ENCODE peak calls at places on chromosomes 7 and 10, in five cellular contexts. One of them, this sample, is unnamed.

GRCh38 chr7:132248841-132249590 is 327.3 kb downstream of the PLXNA4 start:
- DNase-seq in upper lobe of left lung: no peak
- DNase-seq in adrenal gland: no peak
- DNase-seq in stomach: no peak
- DNase-seq in HCT116: no peak
- DNase-seq in this sample: peak

GRCh38 chr10:46553238-46554049 is 3.0 kb downstream of the GPRIN2 start:
- DNase-seq in upper lobe of left lung: peak
- DNase-seq in adrenal gland: peak
- DNase-seq in stomach: no peak
- DNase-seq in HCT116: no peak
- DNase-seq in this sample: peak

GRCh38 chr10:51244739-51245138 is 170.5 kb downstream of the PRKG1 start:
- DNase-seq in upper lobe of left lung: no peak
- DNase-seq in adrenal gland: peak
- DNase-seq in stomach: no peak
- DNase-seq in HCT116: no peak
- DNase-seq in this sample: no peak

GRCh38 chr10:43075612-43076003 is 1.3 kb upstream of the RET start:
- DNase-seq in upper lobe of left lung: peak
- DNase-seq in adrenal gland: no peak
- DNase-seq in stomach: no peak
- DNase-seq in HCT116: peak
- DNase-seq in this sample: no peak

GRCh38 chr7:28654111-28654510 is 241.8 kb downstream of the CREB5 start:
- DNase-seq in upper lobe of left lung: no peak
- DNase-seq in adrenal gland: no peak
- DNase-seq in stomach: no peak
- DNase-seq in HCT116: no peak
- DNase-seq in this sample: no peak

GRCh38 chr7:101589976-101590662 is 39.0 kb downstream of the MYL10 start:
- DNase-seq in upper lobe of left lung: peak
- DNase-seq in adrenal gland: no peak
- DNase-seq in stomach: no peak
- DNase-seq in HCT116: no peak
- DNase-seq in this sample: no peak

GRCh38 chr7:75711634-75712494 is 26.9 kb downstream of the HIP1 start:
- DNase-seq in upper lobe of left lung: no peak
- DNase-seq in adrenal gland: no peak
- DNase-seq in stomach: no peak
- DNase-seq in HCT116: no peak
- DNase-seq in this sample: no peak

GRCh38 chr7:108805808-108806397 is 236.2 kb downstream of the DNAJB9 start:
- DNase-seq in upper lobe of left lung: no peak
- DNase-seq in adrenal gland: no peak
- DNase-seq in stomach: no peak
- DNase-seq in HCT116: peak
- DNase-seq in this sample: no peak

GRCh38 chr10:29688230-29688634 is 53.5 kb upstream of the SVIL start:
- DNase-seq in upper lobe of left lung: no peak
- DNase-seq in adrenal gland: no peak
- DNase-seq in stomach: no peak
- DNase-seq in HCT116: peak
- DNase-seq in this sample: no peak

GRCh38 chr7:25804154-25804553 is 347.8 kb upstream of the NFE2L3 start:
- DNase-seq in upper lobe of left lung: no peak
- DNase-seq in adrenal gland: no peak
- DNase-seq in stomach: no peak
- DNase-seq in HCT116: no peak
- DNase-seq in this sample: no peak

GRCh38 chr7:70574970-70575799 is 556.8 kb upstream of the GALNT17 start:
- DNase-seq in upper lobe of left lung: no peak
- DNase-seq in adrenal gland: no peak
- DNase-seq in stomach: no peak
- DNase-seq in HCT116: no peak
- DNase-seq in this sample: no peak

GRCh38 chr10:22231260-22231659 is 13.4 kb upstream of the EBLN1 start:
- DNase-seq in upper lobe of left lung: no peak
- DNase-seq in adrenal gland: no peak
- DNase-seq in stomach: no peak
- DNase-seq in HCT116: no peak
- DNase-seq in this sample: no peak

GRCh38 chr10:29377333-29377961 is 88.6 kb downstream of the LYZL1 start:
- DNase-seq in upper lobe of left lung: no peak
- DNase-seq in adrenal gland: no peak
- DNase-seq in stomach: no peak
- DNase-seq in HCT116: peak
- DNase-seq in this sample: no peak

GRCh38 chr7:1664711-1665591 is 5.1 kb upstream of the ELFN1 start:
- DNase-seq in upper lobe of left lung: peak
- DNase-seq in adrenal gland: no peak
- DNase-seq in stomach: peak
- DNase-seq in HCT116: peak
- DNase-seq in this sample: no peak

GRCh38 chr7:153002164-153002563 is 242.6 kb downstream of the ACTR3B start:
- DNase-seq in upper lobe of left lung: no peak
- DNase-seq in adrenal gland: no peak
- DNase-seq in stomach: no peak
- DNase-seq in HCT116: no peak
- DNase-seq in this sample: no peak

GRCh38 chr10:8026349-8027259 is 27.9 kb upstream of the GATA3 start:
- DNase-seq in upper lobe of left lung: no peak
- DNase-seq in adrenal gland: no peak
- DNase-seq in stomach: no peak
- DNase-seq in HCT116: no peak
- DNase-seq in this sample: no peak

GRCh38 chr7:36639826-36640225 is 84.5 kb downstream of the AOAH start:
- DNase-seq in upper lobe of left lung: no peak
- DNase-seq in adrenal gland: peak
- DNase-seq in stomach: peak
- DNase-seq in HCT116: no peak
- DNase-seq in this sample: no peak

GRCh38 chr10:121113385-121113696 is 262.2 kb downstream of the WDR11 start:
- DNase-seq in upper lobe of left lung: no peak
- DNase-seq in adrenal gland: no peak
- DNase-seq in stomach: no peak
- DNase-seq in HCT116: peak
- DNase-seq in this sample: peak

GRCh38 chr10:121110369-121110768 is 259.2 kb downstream of the WDR11 start:
- DNase-seq in upper lobe of left lung: no peak
- DNase-seq in adrenal gland: no peak
- DNase-seq in stomach: no peak
- DNase-seq in HCT116: no peak
- DNase-seq in this sample: no peak

GRCh38 chr10:121113906-121114305 is 262.7 kb downstream of the WDR11 start:
- DNase-seq in upper lobe of left lung: no peak
- DNase-seq in adrenal gland: no peak
- DNase-seq in stomach: no peak
- DNase-seq in HCT116: no peak
- DNase-seq in this sample: no peak

GRCh38 chr10:121115154-121115553 is 264.0 kb downstream of the WDR11 start:
- DNase-seq in upper lobe of left lung: no peak
- DNase-seq in adrenal gland: no peak
- DNase-seq in stomach: no peak
- DNase-seq in HCT116: no peak
- DNase-seq in this sample: no peak

GRCh38 chr10:121112618-121113384 is 261.6 kb downstream of the WDR11 start:
- DNase-seq in upper lobe of left lung: peak
- DNase-seq in adrenal gland: peak
- DNase-seq in stomach: no peak
- DNase-seq in HCT116: no peak
- DNase-seq in this sample: peak
- TF ChIP-seq CTCF in upper lobe of left lung: no peak
- TF ChIP-seq CTCF in adrenal gland: peak
- TF ChIP-seq CTCF in stomach: no peak
- TF ChIP-seq CTCF in HCT116: no peak
- TF ChIP-seq CTCF in this sample: no peak

DNA sequence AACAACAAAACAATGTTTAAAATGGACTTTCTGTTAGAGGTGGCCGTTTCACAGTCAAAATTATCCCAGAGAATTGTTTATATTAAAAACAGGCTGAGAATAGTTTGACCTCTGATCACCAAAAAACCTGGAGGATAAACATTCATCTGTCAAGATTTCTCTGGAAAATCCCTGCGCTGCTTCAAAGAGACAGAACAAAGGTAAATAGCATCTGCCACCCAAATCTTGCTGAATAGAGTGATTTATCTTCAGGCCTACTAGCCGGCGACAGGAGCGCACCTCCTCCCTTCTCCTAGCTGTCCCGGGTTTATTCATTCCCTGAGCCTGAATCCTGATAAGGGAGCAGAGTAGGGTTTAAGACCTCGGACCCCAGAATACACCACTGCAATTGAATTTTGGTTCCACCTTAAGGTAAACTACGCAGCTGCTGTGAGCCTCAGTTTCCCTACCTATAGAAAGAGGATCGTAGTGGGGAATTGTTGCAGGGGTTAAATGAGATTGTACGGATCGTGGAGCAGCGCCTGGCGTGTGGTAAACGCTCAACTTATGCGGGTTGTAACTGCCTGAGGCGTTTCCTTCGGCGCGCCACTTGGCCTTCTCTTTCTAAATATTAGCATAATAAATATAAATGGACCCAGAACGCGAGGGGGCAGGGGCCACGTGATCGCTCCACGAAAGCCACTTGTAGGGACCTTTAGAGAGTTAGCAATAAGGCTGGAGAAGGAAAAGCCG is 495 bp upstream of the ST7 start:
- DNase-seq in upper lobe of left lung: no peak
- DNase-seq in adrenal gland: peak
- DNase-seq in stomach: peak
- DNase-seq in HCT116: peak
- DNase-seq in this sample: peak
- H3K4me3 ChIP-seq in upper lobe of left lung: peak
- H3K4me3 ChIP-seq in adrenal gland: no peak
- H3K4me3 ChIP-seq in stomach: peak
- H3K4me3 ChIP-seq in HCT116: peak
- H3K4me3 ChIP-seq in this sample: peak

GRCh38 chr10:86391236-86391840 is 24.7 kb upstream of the GRID1 start:
- DNase-seq in upper lobe of left lung: no peak
- DNase-seq in adrenal gland: no peak
- DNase-seq in stomach: no peak
- DNase-seq in HCT116: no peak
- DNase-seq in this sample: no peak
- TF ChIP-seq POLR2A in upper lobe of left lung: no peak
- TF ChIP-seq POLR2A in adrenal gland: no peak
- TF ChIP-seq POLR2A in stomach: no peak
- TF ChIP-seq POLR2A in HCT116: no peak
- TF ChIP-seq POLR2A in this sample: no peak

GRCh38 chr7:155007947-155008346 is 5.0 kb upstream of the PAXIP1 start:
- DNase-seq in upper lobe of left lung: no peak
- DNase-seq in adrenal gland: no peak
- DNase-seq in stomach: no peak
- DNase-seq in HCT116: peak
- DNase-seq in this sample: no peak
- TF ChIP-seq CTCF in upper lobe of left lung: peak
- TF ChIP-seq CTCF in adrenal gland: peak
- TF ChIP-seq CTCF in stomach: no peak
- TF ChIP-seq CTCF in HCT116: peak
- TF ChIP-seq CTCF in this sample: no peak

GRCh38 chr10:89151857-89152256 is 55.3 kb downstream of the CH25H start:
- DNase-seq in upper lobe of left lung: no peak
- DNase-seq in adrenal gland: no peak
- DNase-seq in stomach: no peak
- DNase-seq in HCT116: no peak
- DNase-seq in this sample: no peak

GRCh38 chr10:89156161-89156560 is 51.0 kb downstream of the CH25H start:
- DNase-seq in upper lobe of left lung: no peak
- DNase-seq in adrenal gland: no peak
- DNase-seq in stomach: no peak
- DNase-seq in HCT116: no peak
- DNase-seq in this sample: no peak

GRCh38 chr10:89153971-89154370 is 53.1 kb downstream of the CH25H start:
- DNase-seq in upper lobe of left lung: no peak
- DNase-seq in adrenal gland: no peak
- DNase-seq in stomach: no peak
- DNase-seq in HCT116: no peak
- DNase-seq in this sample: no peak

GRCh38 chr10:89148061-89148460 is 59.1 kb downstream of the CH25H start:
- DNase-seq in upper lobe of left lung: no peak
- DNase-seq in adrenal gland: no peak
- DNase-seq in stomach: no peak
- DNase-seq in HCT116: no peak
- DNase-seq in this sample: no peak

DNA sequence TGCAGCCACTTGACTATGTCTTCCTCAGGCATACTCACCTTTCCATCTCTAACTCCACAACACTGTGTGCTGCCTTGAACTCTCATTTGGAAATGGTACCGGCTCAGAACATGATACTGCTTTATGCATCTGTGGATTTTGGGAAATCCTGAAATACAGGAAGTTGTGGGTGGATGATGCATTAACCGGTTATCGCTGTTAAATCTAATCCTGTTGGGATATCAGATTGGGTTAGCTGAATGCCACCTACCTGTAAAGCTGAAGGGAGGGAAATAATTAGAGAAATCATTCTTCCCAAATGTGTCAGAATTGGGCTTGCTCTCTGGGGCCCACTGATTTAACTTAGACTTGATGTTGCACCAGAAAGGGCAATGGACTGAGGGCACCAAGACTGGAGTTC is 54.0 kb downstream of the CH25H start:
- DNase-seq in upper lobe of left lung: no peak
- DNase-seq in adrenal gland: no peak
- DNase-seq in stomach: no peak
- DNase-seq in HCT116: no peak
- DNase-seq in this sample: no peak
- H3K4me3 ChIP-seq in upper lobe of left lung: no peak
- H3K4me3 ChIP-seq in adrenal gland: no peak
- H3K4me3 ChIP-seq in stomach: no peak
- H3K4me3 ChIP-seq in HCT116: no peak
- H3K4me3 ChIP-seq in this sample: no peak

DNA sequence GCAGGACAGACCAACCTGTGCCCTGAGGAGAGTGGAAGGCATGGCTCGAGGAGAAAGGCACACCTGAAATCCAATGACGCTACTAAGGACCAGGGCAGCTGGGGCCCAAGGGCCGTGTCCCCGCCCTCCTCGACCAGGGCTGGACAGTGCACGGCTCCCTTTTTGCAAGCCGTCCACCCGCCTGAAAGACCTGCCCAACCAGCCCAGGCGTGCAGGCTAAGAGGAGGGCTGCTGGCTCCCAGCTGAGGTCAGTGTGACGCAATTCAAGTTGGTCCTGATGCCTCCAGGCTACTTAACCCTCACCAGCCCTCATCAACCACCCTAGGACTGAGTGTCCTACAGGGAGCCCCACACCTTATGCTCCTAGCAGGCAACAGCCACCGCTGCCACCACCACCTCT is 69.3 kb downstream of the DLG5 start:
- DNase-seq in upper lobe of left lung: peak
- DNase-seq in adrenal gland: peak
- DNase-seq in stomach: peak
- DNase-seq in HCT116: no peak
- DNase-seq in this sample: no peak
- TF ChIP-seq POLR2A in upper lobe of left lung: no peak
- TF ChIP-seq POLR2A in adrenal gland: no peak
- TF ChIP-seq POLR2A in stomach: no peak
- TF ChIP-seq POLR2A in HCT116: no peak
- TF ChIP-seq POLR2A in this sample: no peak

GRCh38 chr10:64733980-64734379 is 1212.8 kb downstream of the REEP3 start:
- DNase-seq in upper lobe of left lung: no peak
- DNase-seq in adrenal gland: no peak
- DNase-seq in stomach: peak
- DNase-seq in HCT116: peak
- DNase-seq in this sample: no peak
- TF ChIP-seq CTCF in upper lobe of left lung: peak
- TF ChIP-seq CTCF in adrenal gland: no peak
- TF ChIP-seq CTCF in stomach: no peak
- TF ChIP-seq CTCF in HCT116: peak
- TF ChIP-seq CTCF in this sample: no peak